ENCODE peak calls at places on chromosomes 5 and 9, in eight cellular contexts. O is activated CD4-positive, CD25-positive, alpha-beta regulatory T cell; W is GM23248; K is occipital lobe; H is NCI-H69; V is LHCN-M2; D is NCI-H1694; T is aorta. G is an unnamed sample.

GRCh38 chr9:93124793-93125192 is 9.3 kb downstream of the NINJ1 start:
- DNase-seq in O (no peak), W (no peak), K (no peak), H (no peak), V (no peak), D (no peak), T (peak; percentile 54), G (peak; percentile 1)

GRCh38 chr9:136426787-136427186 is 12.9 kb downstream of the INPP5E start:
- DNase-seq in O (no peak), W (no peak), K (no peak), H (no peak), V (no peak), D (no peak), T (no peak), G (no peak)

GRCh38 chr5:50583621-50584020 is 82.8 kb upstream of the PARP8 start:
- DNase-seq in O (no peak), W (no peak), K (no peak), H (no peak), V (no peak), D (no peak), T (no peak), G (no peak)

GRCh38 chr9:128689820-128690683 is 1.0 kb downstream of the SET start:
- DNase-seq in O (peak; percentile 40), W (peak; percentile 74), K (peak; percentile 43), H (peak; percentile 89), V (peak; percentile 48), D (no peak), T (peak; percentile 82), G (peak; percentile 67)

GRCh38 chr9:98097836-98098235 is 21.2 kb downstream of the TRIM14 start:
- DNase-seq in O (no peak), W (no peak), K (no peak), H (peak; percentile 17), V (no peak), D (no peak), T (no peak), G (no peak)

GRCh38 chr5:128083811-128084227 is 253 bp downstream of the SLC12A2 start:
- DNase-seq in O (no peak), W (peak; percentile 69), K (no peak), H (no peak), V (peak; percentile 58), D (no peak), T (no peak), G (no peak)

GRCh38 chr5:138890686-138891085 is 15.6 kb upstream of the LRRTM2 start:
- DNase-seq in O (no peak), W (no peak), K (no peak), H (no peak), V (no peak), D (no peak), T (no peak), G (no peak)

GRCh38 chr9:78011037-78011436 is 20.6 kb downstream of the GNAQ start:
- DNase-seq in O (no peak), W (no peak), K (no peak), H (no peak), V (no peak), D (no peak), T (no peak), G (no peak)

GRCh38 chr5:96852769-96853168 is 23.5 kb upstream of the ERAP2 start:
- DNase-seq in O (no peak), W (peak; percentile 65), K (no peak), H (no peak), V (peak; percentile 53), D (no peak), T (no peak), G (no peak)

GRCh38 chr9:130794923-130795495 is 40.0 kb upstream of the ABL1 start:
- DNase-seq in O (no peak), W (peak; percentile 53), K (no peak), H (no peak), V (no peak), D (no peak), T (no peak), G (no peak)

GRCh38 chr9:2138646-2139045 is 123.5 kb downstream of the SMARCA2 start:
- DNase-seq in O (no peak), W (no peak), K (no peak), H (no peak), V (no peak), D (no peak), T (no peak), G (peak; percentile 71)

G was measured in Ammon's horn.